ENCODE peak calls at places on chromosomes 4 and X, in ten cellular contexts. Z is PC-9, W is mucosa of descending colon, D is heart right ventricle, U is tibial nerve, J is breast epithelium, R is lung, B is mammary epithelial cell, G is BJ, Q is K562. E is an unnamed sample. For H3K36me3, the result is how much of the 10 kb centered on the place peaks cover.

GRCh38 chrX:10217218-10217617 is 60.4 kb downstream of the CLCN4 start:
- DNase-seq in Z (no peak), W (no peak), D (peak), U (no peak), J (no peak), R (no peak), B (no peak), G (no peak), Q (no peak), E (no peak)

GRCh38 chr4:17934286-17934685 is 87.3 kb downstream of the LCORL start:
- DNase-seq in Z (no peak), W (no peak), D (no peak), U (no peak), J (no peak), R (no peak), B (no peak), G (no peak), Q (no peak), E (no peak)

GRCh38 chrX:118355225-118355920 is 9.5 kb downstream of the WDR44 start:
- DNase-seq in Z (peak), W (no peak), D (no peak), U (no peak), J (no peak), R (no peak), B (peak), G (no peak), Q (no peak), E (no peak)

GRCh38 chr4:170414961-170415360 is 325.2 kb upstream of the AADAT start:
- DNase-seq in Z (no peak), W (no peak), D (no peak), U (no peak), J (no peak), R (no peak), B (no peak), G (no peak), Q (no peak), E (no peak)

GRCh38 chrX:119201570-119201969 is 34.5 kb upstream of the PGRMC1 start:
- DNase-seq in Z (no peak), W (no peak), D (no peak), U (no peak), J (no peak), R (no peak), B (no peak), G (no peak), Q (no peak), E (no peak)

GRCh38 chr4:108237693-108238092 is 69.0 kb upstream of the LEF1 start:
- DNase-seq in Z (no peak), W (no peak), D (no peak), U (no peak), J (no peak), R (no peak), B (no peak), G (no peak), Q (no peak), E (no peak)

GRCh38 chr4:177632481-177632880 is 190.2 kb upstream of the AGA start:
- DNase-seq in Z (peak), W (no peak), D (no peak), U (no peak), J (no peak), R (no peak), B (no peak), G (no peak), Q (no peak), E (peak)

GRCh38 chr4:53780736-53781400 is 189.6 kb upstream of the LNX1 start:
- DNase-seq in Z (no peak), W (no peak), D (no peak), U (no peak), J (no peak), R (no peak), B (no peak), G (peak), Q (no peak), E (no peak)

GRCh38 chr4:147984065-147984777 is 252.3 kb downstream of the ARHGAP10 start:
- DNase-seq in Z (no peak), W (no peak), D (no peak), U (no peak), J (no peak), R (no peak), B (peak), G (no peak), Q (peak), E (no peak)

GRCh38 chrX:63424063-63424462 is 72.9 kb upstream of the SPIN4 start:
- DNase-seq in Z (peak), W (no peak), D (no peak), U (no peak), J (no peak), R (no peak), B (peak), G (no peak), Q (no peak), E (peak)

GRCh38 chr4:100742045-100742444 is 224.2 kb upstream of the EMCN start:
- DNase-seq in Z (no peak), W (no peak), D (no peak), U (no peak), J (no peak), R (no peak), B (peak), G (no peak), Q (no peak), E (peak)

GRCh38 chr4:158428242-158428641 is 93.4 kb upstream of the RXFP1 start:
- DNase-seq in Z (no peak), W (no peak), D (no peak), U (no peak), J (no peak), R (no peak), B (peak), G (peak), Q (no peak), E (no peak)

GRCh38 chr4:89119166-89119565 is 7.8 kb downstream of the TIGD2 start:
- DNase-seq in Z (no peak), W (no peak), D (no peak), U (no peak), J (no peak), R (no peak), B (no peak), G (no peak), Q (no peak), E (no peak)

GRCh38 chr4:164423819-164424218 is 330.1 kb upstream of the SMIM31 start:
- DNase-seq in Z (no peak), W (no peak), D (no peak), U (no peak), J (no peak), R (no peak), B (no peak), G (no peak), Q (no peak), E (no peak)

GRCh38 chrX:19625612-19626011 is 110.3 kb upstream of the MAP3K15 start:
- DNase-seq in Z (peak), W (no peak), D (no peak), U (no peak), J (no peak), R (no peak), B (peak), G (no peak), Q (no peak), E (no peak)

GRCh38 chr4:76854858-76855257 is 43.1 kb downstream of the SOWAHB start:
- DNase-seq in Z (no peak), W (no peak), D (no peak), U (no peak), J (no peak), R (no peak), B (no peak), G (no peak), Q (no peak), E (no peak)

GRCh38 chr4:2247128-2248043 is 5.5 kb upstream of the HAUS3 start:
- DNase-seq in Z (no peak), W (peak), D (peak), U (no peak), J (no peak), R (no peak), B (no peak), G (no peak), Q (no peak), E (no peak)

GRCh38 chr4:6290769-6291547 is 21.3 kb downstream of the WFS1 start:
- DNase-seq in Z (no peak), W (peak), D (no peak), U (no peak), J (no peak), R (no peak), B (no peak), G (no peak), Q (no peak), E (no peak)

GRCh38 chr4:6290256-6290655 is 20.6 kb downstream of the WFS1 start:
- DNase-seq in Z (no peak), W (no peak), D (no peak), U (no peak), J (no peak), R (no peak), B (no peak), G (no peak), Q (no peak), E (no peak)

GRCh38 chr4:6293097-6293445 is 23.4 kb downstream of the WFS1 start:
- DNase-seq in Z (no peak), W (no peak), D (no peak), U (no peak), J (no peak), R (no peak), B (no peak), G (no peak), Q (no peak), E (no peak)

GRCh38 chr4:6292376-6293096 is 22.9 kb downstream of the WFS1 start:
- DNase-seq in Z (no peak), W (no peak), D (no peak), U (no peak), J (no peak), R (no peak), B (no peak), G (no peak), Q (no peak), E (no peak)

GRCh38 chr4:6291784-6292297 is 22.2 kb downstream of the WFS1 start:
- DNase-seq in Z (no peak), W (no peak), D (no peak), U (no peak), J (no peak), R (no peak), B (no peak), G (no peak), Q (no peak), E (no peak)
- H3K36me3 ChIP-seq in Z (under half), W (under half), D (under half), U (under half), J (under half), R (half or more), B (under half), G (under half), Q (under half), E (under half)

GRCh38 chr4:11428701-11429571 is at the start of gene HS3ST1:
- DNase-seq in Z (peak), W (peak), D (peak), U (peak), J (peak), R (peak), B (peak), G (no peak), Q (no peak), E (peak)
- TF ChIP-seq CTCF in Z (peak), W (peak), D (peak), U (peak), J (no peak), R (peak), B (peak), G (no peak), Q (no peak), E (peak)

GRCh38 chrX:47573334-47574095 is 8.7 kb upstream of the TIMP1 start:
- DNase-seq in Z (no peak), W (peak), D (peak), U (peak), J (no peak), R (no peak), B (peak), G (peak), Q (no peak), E (no peak)

GRCh38 chrX:47572773-47573333 is 9.4 kb upstream of the TIMP1 start:
- DNase-seq in Z (no peak), W (no peak), D (no peak), U (no peak), J (no peak), R (no peak), B (no peak), G (no peak), Q (no peak), E (no peak)

GRCh38 chrX:47576021-47576898 is 6.0 kb upstream of the TIMP1 start:
- DNase-seq in Z (no peak), W (no peak), D (no peak), U (no peak), J (no peak), R (no peak), B (no peak), G (no peak), Q (no peak), E (no peak)

GRCh38 chrX:47574096-47574553 is 8.1 kb upstream of the TIMP1 start:
- DNase-seq in Z (no peak), W (no peak), D (no peak), U (no peak), J (no peak), R (no peak), B (no peak), G (no peak), Q (no peak), E (no peak)

DNA sequence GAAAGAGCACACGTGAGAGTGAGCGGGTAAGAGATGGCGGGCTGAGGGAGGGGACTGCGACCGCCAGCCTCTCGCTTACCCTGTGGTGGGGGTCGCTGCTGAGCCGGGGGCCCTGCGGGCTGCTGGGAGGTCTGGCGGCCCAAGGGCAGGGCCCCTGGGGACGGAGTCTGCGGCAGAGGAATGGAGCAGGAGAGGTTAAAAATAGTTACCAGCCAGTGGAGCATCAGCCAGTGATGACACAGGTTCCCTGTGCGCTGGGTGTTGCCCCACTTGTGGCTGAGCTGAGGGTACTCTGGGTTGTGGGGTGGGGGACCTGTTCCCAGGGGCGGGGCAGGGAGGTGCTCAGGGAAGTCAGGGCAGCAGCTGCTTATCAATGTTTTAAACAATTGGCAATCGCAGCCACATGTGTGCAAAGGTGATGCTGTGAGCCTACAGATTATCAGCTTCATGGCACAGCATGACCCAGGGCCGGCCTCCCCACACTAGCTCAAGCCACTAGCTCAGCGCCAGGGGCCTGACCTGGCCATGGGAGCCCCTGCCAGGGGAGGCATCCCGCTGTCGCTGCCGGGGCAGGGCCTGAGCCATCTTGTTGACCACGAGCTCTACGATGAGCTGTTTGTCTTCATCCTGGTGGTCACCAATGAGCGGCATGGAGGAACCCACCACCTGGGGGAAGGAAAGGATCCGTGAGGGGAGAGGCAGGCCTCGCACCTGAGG is 7.5 kb upstream of the TIMP1 start:
- DNase-seq in Z (no peak), W (no peak), D (no peak), U (no peak), J (no peak), R (no peak), B (no peak), G (no peak), Q (no peak), E (no peak)
- H3K4me3 ChIP-seq in Z (no peak), W (no peak), D (peak), U (peak), J (peak), R (no peak), B (no peak), G (peak), Q (no peak), E (no peak)

DNA sequence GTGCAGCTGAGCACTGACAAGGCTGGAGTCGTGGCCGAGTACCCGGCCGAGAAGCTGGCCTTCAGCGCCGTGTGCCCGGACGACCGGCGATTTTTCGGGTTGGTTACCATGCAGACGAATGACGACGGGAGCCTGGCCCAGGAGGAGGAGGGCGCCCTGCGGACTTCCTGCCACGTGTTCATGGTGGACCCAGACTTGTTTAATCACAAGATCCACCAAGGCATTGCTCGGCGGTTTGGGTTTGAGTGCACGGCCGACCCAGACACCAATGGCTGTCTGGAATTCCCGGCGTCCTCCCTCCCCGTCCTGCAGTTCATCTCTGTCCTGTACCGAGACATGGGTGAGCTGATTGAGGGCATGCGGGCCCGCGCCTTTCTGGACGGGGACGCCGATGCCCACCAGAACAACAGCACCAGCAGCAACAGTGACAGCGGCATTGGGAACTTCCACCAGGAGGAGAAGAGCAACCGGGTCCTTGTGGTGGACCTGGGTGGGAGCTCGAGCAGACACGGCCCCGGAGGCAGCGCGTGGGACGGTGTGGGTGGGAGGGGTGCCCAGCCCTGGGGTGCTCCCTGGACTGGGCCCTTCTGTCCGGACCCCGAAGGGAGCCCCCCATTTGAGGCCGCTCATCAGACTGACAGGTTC is 24.3 kb downstream of the RGS12 start:
- DNase-seq in Z (no peak), W (peak), D (no peak), U (no peak), J (peak), R (no peak), B (no peak), G (no peak), Q (no peak), E (no peak)
- H3K36me3 ChIP-seq in Z (under half), W (under half), D (under half), U (under half), J (under half), R (under half), B (under half), G (under half), Q (under half), E (under half)

E was measured in kidney epithelial cell.